ENCODE peak calls at places on chromosome 15, in four cellular contexts. H is Right ventricle myocardium superior, K is pancreas, I is GM12878. V is an unnamed sample.

GRCh38 chr15:60005352-60006202 is 1.5 kb downstream of the FOXB1 start:
- ATAC-seq in K (peak; percentile 31), H (no peak), I (peak; percentile 38), V (peak; percentile 14)

GRCh38 chr15:66923438-66923881 is 141.9 kb upstream of the SMAD3 start:
- ATAC-seq in K (peak; percentile 31), H (peak; percentile 33), I (peak; percentile 52), V (peak; percentile 60)

GRCh38 chr15:80550219-80550909 is 144.7 kb upstream of the ABHD17C start:
- ATAC-seq in I (peak; percentile 78), K (no peak), H (no peak), V (no peak)

GRCh38 chr15:93048759-93049161 is 40.3 kb downstream of the RGMA start:
- ATAC-seq in K (peak; percentile 30), H (no peak), I (no peak), V (no peak)

GRCh38 chr15:36271048-36271447 is 308.4 kb upstream of the CDIN1 start:
- ATAC-seq in H (no peak), I (no peak), K (no peak), V (no peak)

GRCh38 chr15:91801836-91802534 is 51.5 kb upstream of the SLCO3A1 start:
- ATAC-seq in I (no peak), H (peak; percentile 97), K (no peak), V (no peak)

GRCh38 chr15:100704281-100705055 is 102.1 kb downstream of the ASB7 start:
- ATAC-seq in K (no peak), I (no peak), H (no peak), V (no peak)

GRCh38 chr15:47609693-47610092 is 107.6 kb upstream of the SEMA6D start:
- ATAC-seq in I (no peak), K (no peak), H (no peak), V (no peak)